ENCODE peak calls at places on chromosomes 1 and 21, in five cellular contexts. T, N, H, I and M are unnamed samples.

GRCh38 chr1:155499953-155500621 is 62.5 kb downstream of the ASH1L start:
- DNase-seq in T (no peak), N (peak), H (peak), I (peak), M (no peak)

GRCh38 chr1:87826639-87827345 is 498.1 kb downstream of the LMO4 start:
- DNase-seq in T (no peak), N (peak), H (no peak), I (peak), M (no peak)

GRCh38 chr1:94883688-94884087 is 43.2 kb downstream of the CNN3 start:
- DNase-seq in T (no peak), N (peak), H (no peak), I (no peak), M (no peak)

GRCh38 chr1:24426738-24427468 is 11.3 kb downstream of the NIPAL3 start:
- DNase-seq in T (no peak), N (no peak), H (no peak), I (no peak), M (no peak)

GRCh38 chr1:26025517-26025916 is 3.9 kb downstream of the EXTL1 start:
- DNase-seq in T (no peak), N (no peak), H (no peak), I (no peak), M (no peak)

GRCh38 chr1:230858918-230859819 is 9.2 kb downstream of the C1orf198 start:
- DNase-seq in T (no peak), N (peak), H (no peak), I (no peak), M (no peak)

GRCh38 chr1:216462061-216462775 is 39.0 kb upstream of the USH2A start:
- DNase-seq in T (no peak), N (peak), H (no peak), I (no peak), M (no peak)

GRCh38 chr21:46065215-46065992 is 32.5 kb upstream of the COL6A2 start:
- DNase-seq in T (no peak), N (peak), H (no peak), I (no peak), M (no peak)

GRCh38 chr1:186498695-186499389 is 37.9 kb upstream of the PDC start:
- DNase-seq in T (no peak), N (peak), H (no peak), I (no peak), M (no peak)

GRCh38 chr1:194387531-194387930 is 1201.1 kb upstream of the B3GALT2 start:
- DNase-seq in T (no peak), N (no peak), H (no peak), I (no peak), M (no peak)

GRCh38 chr1:169779970-169780369 is 14.7 kb downstream of the METTL18 start:
- DNase-seq in T (no peak), N (peak), H (no peak), I (no peak), M (no peak)